ENCODE peak calls at places on chromosomes 16 and 17, in seven cellular contexts. S is body of pancreas, A is pancreas, T is mesendoderm, U is caudate nucleus, Q is transverse colon, W is dorsolateral prefrontal cortex. K is an unnamed sample.

GRCh38 chr16:10988164-10988803 is 43.9 kb downstream of the CLEC16A start:
- DNase-seq in S (no peak), A (no peak), T (peak), U (no peak), Q (no peak), W (no peak), K (no peak)

GRCh38 chr17:37820313-37821024 is 75.6 kb upstream of the HNF1B start:
- DNase-seq in S (no peak), A (no peak), T (no peak), U (no peak), Q (no peak), W (no peak), K (no peak)

GRCh38 chr17:81869221-81870154 is 1.6 kb downstream of the ARHGDIA start:
- DNase-seq in S (peak), A (peak), T (peak), U (no peak), Q (peak), W (no peak), K (peak)

GRCh38 chr16:12661656-12662172 is 142.0 kb downstream of the CPPED1 start:
- DNase-seq in S (no peak), A (no peak), T (peak), U (no peak), Q (no peak), W (no peak), K (no peak)

GRCh38 chr16:769201-769769 is 8.8 kb downstream of the MSLN start:
- DNase-seq in S (no peak), A (no peak), T (peak), U (no peak), Q (no peak), W (no peak), K (no peak)

GRCh38 chr17:20968913-20969616 is 73.7 kb downstream of the USP22 start:
- DNase-seq in S (no peak), A (no peak), T (no peak), U (no peak), Q (no peak), W (no peak), K (no peak)

GRCh38 chr17:76089680-76090516 is 10.9 kb downstream of the ZACN start:
- DNase-seq in S (no peak), A (no peak), T (no peak), U (no peak), Q (no peak), W (no peak), K (no peak)

GRCh38 chr16:4533490-4533889 is 5.1 kb downstream of the CDIP1 start:
- DNase-seq in S (no peak), A (no peak), T (no peak), U (no peak), Q (no peak), W (no peak), K (no peak)

GRCh38 chr17:38917259-38917658 is 8.2 kb upstream of the LASP1NB start:
- DNase-seq in S (no peak), A (no peak), T (no peak), U (no peak), Q (no peak), W (no peak), K (no peak)

GRCh38 chr17:74431568-74432483 is at the start of gene GPRC5C:
- DNase-seq in S (peak), A (peak), T (peak), U (no peak), Q (peak), W (no peak), K (peak)

GRCh38 chr17:73569758-73570319 is 74.4 kb downstream of the SDK2 start:
- DNase-seq in S (no peak), A (no peak), T (no peak), U (no peak), Q (no peak), W (no peak), K (peak)

DNA sequence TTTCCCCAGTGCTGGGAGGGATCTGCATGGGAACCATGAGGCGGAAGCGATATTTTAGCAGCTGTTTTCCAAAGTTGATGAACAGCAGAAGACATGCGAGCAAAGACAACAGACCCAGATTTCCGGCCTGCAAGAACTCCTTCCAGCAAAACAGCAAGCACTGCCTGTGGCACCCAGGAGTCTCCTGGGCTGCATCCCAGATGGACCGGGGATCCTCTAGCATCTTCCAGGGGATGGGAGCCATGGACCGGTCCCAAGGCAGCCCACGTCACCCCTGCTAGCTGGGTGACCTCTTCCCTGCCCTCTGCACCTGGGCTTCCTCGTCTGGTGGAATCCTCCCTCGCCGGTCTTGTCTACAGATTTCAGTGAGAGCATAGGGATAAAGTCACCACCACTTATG is 162.8 kb downstream of the IRF8 start:
- DNase-seq in S (no peak), A (peak), T (no peak), U (no peak), Q (no peak), W (no peak), K (peak)
- H3K27ac ChIP-seq in S (no peak), A (no peak), T (no peak), U (peak), Q (peak), W (no peak), K (no peak)

GRCh38 chr17:62825182-62825581 is 17.1 kb upstream of the MARCHF10 start:
- DNase-seq in S (no peak), A (no peak), T (peak), U (no peak), Q (no peak), W (no peak), K (no peak)

GRCh38 chr17:62822080-62822904 is 14.2 kb upstream of the MARCHF10 start:
- DNase-seq in S (no peak), A (no peak), T (no peak), U (no peak), Q (no peak), W (no peak), K (no peak)

GRCh38 chr17:62824290-62825135 is 16.4 kb upstream of the MARCHF10 start:
- DNase-seq in S (no peak), A (no peak), T (peak), U (no peak), Q (no peak), W (no peak), K (peak)

GRCh38 chr17:62821213-62822079 is 13.3 kb upstream of the MARCHF10 start:
- DNase-seq in S (no peak), A (no peak), T (no peak), U (no peak), Q (no peak), W (no peak), K (no peak)

GRCh38 chr17:62823111-62823895 is 15.2 kb upstream of the MARCHF10 start:
- DNase-seq in S (no peak), A (no peak), T (no peak), U (no peak), Q (no peak), W (no peak), K (no peak)
- H3K27ac ChIP-seq in S (no peak), A (no peak), T (no peak), U (no peak), Q (no peak), W (no peak), K (peak)

GRCh38 chr16:67443299-67443698 is 12.4 kb downstream of the HSD11B2 start:
- DNase-seq in S (peak), A (no peak), T (no peak), U (no peak), Q (peak), W (no peak), K (no peak)
- H3K27ac ChIP-seq in S (peak), A (no peak), T (no peak), U (no peak), Q (peak), W (no peak), K (no peak)

DNA sequence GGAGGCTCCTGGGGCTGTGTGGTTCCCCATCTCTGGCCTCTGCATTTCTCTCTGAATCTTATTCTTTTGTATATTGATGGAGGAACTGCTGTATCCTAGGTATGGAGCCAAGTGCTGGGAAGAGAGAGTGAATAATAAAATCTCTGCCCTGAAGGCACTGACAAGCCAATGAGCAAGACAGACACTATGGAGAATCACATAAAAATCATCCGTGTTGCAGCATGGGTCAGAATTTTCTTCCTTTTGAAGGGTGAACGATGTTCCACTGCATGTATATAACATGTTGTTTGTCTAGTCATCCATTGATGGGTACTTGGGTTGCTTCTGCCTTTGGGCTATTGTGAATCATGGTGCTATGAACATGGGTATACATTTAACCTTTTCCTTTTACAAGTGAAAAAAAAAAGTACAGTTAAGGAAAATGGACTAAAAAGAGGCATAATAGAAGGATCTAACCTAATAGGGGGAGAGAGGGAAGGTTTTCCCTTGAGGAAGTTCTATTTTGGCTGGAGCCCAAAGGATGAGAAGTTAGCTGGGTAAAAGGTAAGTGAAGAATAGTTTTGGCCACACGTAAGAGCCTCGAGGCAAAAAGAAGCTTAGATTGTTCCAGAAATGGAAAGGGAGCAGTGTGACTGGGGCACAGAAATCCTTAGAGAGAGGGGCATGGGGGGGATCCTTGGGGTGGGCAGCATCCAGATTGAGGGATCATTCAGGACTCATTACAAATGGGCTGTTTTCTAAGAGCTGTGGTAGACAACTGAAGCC is 32.3 kb upstream of the GNA13 start:
- DNase-seq in S (no peak), A (no peak), T (no peak), U (no peak), Q (no peak), W (no peak), K (no peak)
- H3K27ac ChIP-seq in S (no peak), A (no peak), T (no peak), U (no peak), Q (peak), W (no peak), K (peak)

GRCh38 chr17:1227365-1227764 is 42.9 kb upstream of the BHLHA9 start:
- DNase-seq in S (no peak), A (no peak), T (no peak), U (no peak), Q (no peak), W (no peak), K (no peak)

GRCh38 chr17:1229891-1230571 is 40.2 kb upstream of the BHLHA9 start:
- DNase-seq in S (no peak), A (no peak), T (no peak), U (no peak), Q (peak), W (no peak), K (no peak)

GRCh38 chr17:1227917-1228751 is 42.1 kb upstream of the BHLHA9 start:
- DNase-seq in S (peak), A (peak), T (peak), U (no peak), Q (peak), W (no peak), K (no peak)

GRCh38 chr17:1229354-1229890 is 40.8 kb upstream of the BHLHA9 start:
- DNase-seq in S (peak), A (peak), T (no peak), U (no peak), Q (peak), W (peak), K (no peak)

GRCh38 chr17:1228752-1229353 is 41.4 kb upstream of the BHLHA9 start:
- DNase-seq in S (no peak), A (peak), T (no peak), U (no peak), Q (no peak), W (no peak), K (no peak)
- H3K27ac ChIP-seq in S (no peak), A (no peak), T (no peak), U (no peak), Q (peak), W (no peak), K (no peak)

GRCh38 chr16:23121024-23121423 is 28.2 kb downstream of the USP31 start:
- DNase-seq in S (no peak), A (no peak), T (no peak), U (no peak), Q (no peak), W (no peak), K (no peak)

GRCh38 chr16:23122107-23122506 is 27.1 kb downstream of the USP31 start:
- DNase-seq in S (no peak), A (no peak), T (no peak), U (no peak), Q (no peak), W (no peak), K (no peak)

GRCh38 chr16:23125277-23125676 is 24.0 kb downstream of the USP31 start:
- DNase-seq in S (no peak), A (no peak), T (no peak), U (no peak), Q (no peak), W (no peak), K (no peak)

GRCh38 chr16:23128056-23128455 is 21.2 kb downstream of the USP31 start:
- DNase-seq in S (no peak), A (no peak), T (no peak), U (no peak), Q (no peak), W (no peak), K (no peak)

DNA sequence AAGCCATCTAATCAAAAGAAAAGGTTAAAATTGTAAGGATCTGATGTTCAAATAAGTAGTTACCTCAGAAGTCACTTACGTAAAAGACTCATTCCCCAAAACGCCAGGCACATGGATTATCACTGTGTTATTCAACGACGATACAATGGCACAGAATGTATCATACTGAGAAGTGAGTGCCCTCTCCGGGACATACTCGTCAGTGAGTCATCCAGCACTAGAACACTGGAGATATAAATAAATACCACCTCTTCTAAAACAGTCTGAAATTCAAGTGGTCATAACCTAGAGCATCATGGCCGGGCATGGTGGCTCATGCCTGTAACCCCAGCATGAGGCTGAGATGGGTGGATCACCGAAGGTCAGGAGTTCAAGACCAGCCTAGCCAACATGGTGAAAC is 24.9 kb downstream of the USP31 start:
- DNase-seq in S (no peak), A (no peak), T (no peak), U (no peak), Q (no peak), W (no peak), K (no peak)
- H3K27ac ChIP-seq in S (no peak), A (no peak), T (no peak), U (peak), Q (no peak), W (peak), K (peak)

GRCh38 chr17:66676421-66676820 is 158.5 kb upstream of the CACNG5 start:
- DNase-seq in S (peak), A (no peak), T (no peak), U (no peak), Q (peak), W (no peak), K (peak)
- H3K27ac ChIP-seq in S (no peak), A (no peak), T (no peak), U (no peak), Q (peak), W (peak), K (peak)

GRCh38 chr17:30558313-30559195 is 81.3 kb downstream of the GOSR1 start:
- DNase-seq in S (no peak), A (no peak), T (no peak), U (no peak), Q (no peak), W (no peak), K (no peak)
- H3K27ac ChIP-seq in S (no peak), A (no peak), T (no peak), U (no peak), Q (no peak), W (no peak), K (no peak)

DNA sequence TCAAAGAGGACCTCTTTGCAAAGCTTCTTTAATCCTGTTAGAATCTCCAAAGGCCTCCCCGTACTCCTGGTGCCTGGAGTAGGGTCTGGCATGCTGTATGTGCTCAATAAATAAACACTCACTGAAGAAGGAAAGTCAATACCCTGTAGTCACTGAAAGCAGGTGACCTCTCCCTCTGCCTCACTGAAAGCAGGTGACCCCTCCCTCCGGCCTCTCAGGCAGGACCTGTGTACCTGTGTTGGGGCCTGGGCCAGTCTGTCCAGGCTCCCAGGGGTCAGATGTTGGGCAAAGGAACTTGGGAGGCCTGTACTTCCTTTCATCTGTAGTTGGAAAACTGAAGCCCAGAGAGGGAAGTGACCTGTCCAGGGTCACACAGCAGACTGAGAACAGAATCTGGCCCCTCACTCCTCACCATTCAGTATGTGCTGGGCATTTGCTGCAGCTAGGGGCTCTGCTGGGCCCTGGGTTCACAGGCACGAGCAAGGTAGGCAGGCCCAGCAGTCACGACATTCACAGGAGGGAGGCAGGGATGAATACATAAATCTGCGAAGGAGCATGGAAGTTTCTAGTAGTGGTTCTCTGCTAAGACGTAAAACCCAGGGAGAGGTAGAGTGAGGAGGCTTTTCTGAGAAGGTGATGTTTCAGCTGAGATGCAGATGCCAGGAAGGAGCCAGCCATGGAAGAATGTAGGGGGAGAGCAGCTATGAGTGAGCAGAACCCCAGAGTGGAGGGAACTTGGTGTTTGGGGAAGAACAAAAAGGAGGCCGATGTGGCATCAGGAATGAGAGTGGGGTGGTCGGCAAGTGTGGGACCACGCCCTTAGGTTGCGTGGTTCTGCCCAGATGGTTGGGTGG is 64.0 kb downstream of the NKD1 start:
- DNase-seq in S (no peak), A (no peak), T (no peak), U (no peak), Q (no peak), W (no peak), K (no peak)
- H3K27ac ChIP-seq in S (no peak), A (no peak), T (no peak), U (no peak), Q (peak), W (no peak), K (no peak)

DNA sequence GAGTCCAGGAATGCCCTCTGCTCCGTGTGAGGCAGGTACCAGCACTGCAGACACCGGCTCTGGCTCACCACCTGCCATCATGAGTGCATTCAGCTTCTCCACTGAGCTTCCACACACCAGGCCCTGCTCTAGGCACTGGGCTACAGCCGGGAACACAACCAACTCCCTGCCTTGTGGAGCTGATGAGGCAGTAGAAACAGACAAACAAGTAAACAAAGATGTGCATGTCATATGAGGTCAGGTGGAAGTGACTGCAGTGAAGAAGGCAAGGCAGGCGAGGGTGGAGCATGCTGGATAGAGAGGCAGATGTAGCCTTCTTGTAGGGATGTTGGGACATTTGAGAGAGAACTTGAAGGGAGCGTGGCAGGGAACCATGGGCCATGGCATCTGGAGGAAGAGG is 5.0 kb downstream of the NLRC5 start:
- DNase-seq in S (no peak), A (no peak), T (no peak), U (no peak), Q (no peak), W (no peak), K (no peak)
- H3K27ac ChIP-seq in S (no peak), A (no peak), T (no peak), U (no peak), Q (no peak), W (no peak), K (no peak)